ENCODE peak calls at places on chromosomes 3 and 15, in five cellular contexts. Q is IMR-90; E is GM23248; A is naive thymus-derived CD4-positive, alpha-beta T cell; B is SK-N-SH. Z is an unnamed sample.

GRCh38 chr15:59251001-59251845 is 44.6 kb downstream of the LDHAL6B start:
- DNase-seq in Q (no peak), E (no peak), A (no peak), B (no peak), Z (no peak)

GRCh38 chr15:60620707-60621106 is 141.8 kb upstream of the ICE2 start:
- DNase-seq in Q (peak; percentile 61), E (peak; percentile 68), A (no peak), B (no peak), Z (peak; percentile 34)

GRCh38 chr15:91922701-91923279 is 69.3 kb downstream of the SLCO3A1 start:
- DNase-seq in Q (no peak), E (no peak), A (no peak), B (no peak), Z (no peak)

GRCh38 chr15:101684384-101684783 is 32.2 kb upstream of the TM2D3 start:
- DNase-seq in Q (peak; percentile 82), E (peak; percentile 91), A (no peak), B (no peak), Z (no peak)

GRCh38 chr3:39346785-39347585 is 17.5 kb downstream of the CCR8 start:
- DNase-seq in Q (no peak), E (no peak), A (no peak), B (no peak), Z (no peak)

GRCh38 chr3:124620600-124621063 is 109.6 kb upstream of the UMPS start:
- DNase-seq in Q (peak; percentile 26), E (peak; percentile 6), A (peak; percentile 28), B (no peak), Z (peak; percentile 25)

GRCh38 chr15:65054333-65055200 is 9.4 kb downstream of the SLC51B start:
- DNase-seq in Q (peak; percentile 68), E (peak; percentile 82), A (peak; percentile 58), B (peak; percentile 92), Z (peak; percentile 92)

GRCh38 chr3:114389156-114389555 is 95.3 kb downstream of the TIGIT start:
- DNase-seq in Q (no peak), E (no peak), A (no peak), B (no peak), Z (no peak)

GRCh38 chr3:24048843-24049242 is 103.8 kb downstream of the NR1D2 start:
- DNase-seq in Q (no peak), E (peak; percentile 80), A (no peak), B (no peak), Z (no peak)

GRCh38 chr3:176087066-176087697 is 1110.1 kb downstream of the TBL1XR1 start:
- DNase-seq in Q (no peak), E (no peak), A (no peak), B (no peak), Z (no peak)

GRCh38 chr3:167733961-167734497 is 663 bp downstream of the PDCD10 start:
- DNase-seq in Q (peak; percentile 3), E (peak; percentile 58), A (no peak), B (no peak), Z (no peak)

GRCh38 chr3:186932281-186933181 is 2.2 kb downstream of the ST6GAL1 start:
- DNase-seq in Q (no peak), E (no peak), A (no peak), B (no peak), Z (no peak)

GRCh38 chr15:31328425-31328998 is 1.9 kb downstream of the KLF13 start:
- DNase-seq in Q (peak; percentile 49), E (peak; percentile 89), A (peak; percentile 83), B (peak; percentile 72), Z (peak; percentile 89)

GRCh38 chr3:11145888-11146287 is 8.4 kb upstream of the HRH1 start:
- DNase-seq in Q (peak; percentile 95), E (peak; percentile 84), A (no peak), B (no peak), Z (no peak)

GRCh38 chr3:182608876-182609275 is 184.4 kb upstream of the ATP11B start:
- DNase-seq in Q (no peak), E (no peak), A (no peak), B (peak; percentile 15), Z (no peak)

GRCh38 chr15:90706394-90707327 is 10.5 kb upstream of the BLM start:
- DNase-seq in Q (no peak), E (no peak), A (no peak), B (peak; percentile 55), Z (no peak)

GRCh38 chr3:99545941-99546580 is 92.3 kb upstream of the COL8A1 start:
- DNase-seq in Q (peak; percentile 45), E (no peak), A (no peak), B (no peak), Z (no peak)

GRCh38 chr3:192409838-192410683 is 317.3 kb downstream of the FGF12 start:
- DNase-seq in Q (no peak), E (peak; percentile 3), A (no peak), B (no peak), Z (peak; percentile 57)
- H3K4me3 ChIP-seq in Q (no peak overlapping the region), E (no peak overlapping the region), A (no peak overlapping the region), B (peak overlapping the region; percentile 17), Z (peak overlapping the region; percentile 79)

GRCh38 chr3:34646911-34647465 is 848.6 kb downstream of the PDCD6IP start:
- DNase-seq in Q (no peak), E (no peak), A (no peak), B (no peak), Z (no peak)
- H3K4me3 ChIP-seq in Q (no peak overlapping the region), E (no peak overlapping the region), A (no peak overlapping the region), B (no peak overlapping the region), Z (no peak overlapping the region)

GRCh38 chr3:2504912-2505311 is 406.2 kb downstream of the CNTN4 start:
- DNase-seq in Q (no peak), E (no peak), A (no peak), B (no peak), Z (no peak)

GRCh38 chr3:2514031-2514430 is 415.4 kb downstream of the CNTN4 start:
- DNase-seq in Q (no peak), E (no peak), A (no peak), B (no peak), Z (no peak)

GRCh38 chr3:2511356-2511755 is 412.7 kb downstream of the CNTN4 start:
- DNase-seq in Q (no peak), E (no peak), A (no peak), B (peak; percentile 33), Z (no peak)

DNA sequence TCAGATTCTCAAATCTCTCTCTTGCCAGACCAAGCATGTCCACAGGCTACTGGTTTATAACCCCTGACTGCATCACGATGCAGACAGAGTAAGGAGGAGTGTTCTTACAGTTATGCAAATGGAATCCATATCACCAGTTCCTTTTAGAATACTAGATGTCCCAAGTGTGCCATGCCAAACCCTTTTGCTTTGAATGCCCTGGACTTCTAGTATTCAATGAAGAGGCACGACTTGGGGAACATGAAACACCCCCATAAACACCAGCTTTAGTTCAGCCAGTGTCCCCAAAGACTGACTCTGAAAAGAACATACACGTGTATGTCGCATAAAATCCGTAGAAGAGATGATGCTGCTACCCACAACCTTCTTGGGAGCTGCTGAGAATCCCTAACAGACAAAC is 412.1 kb downstream of the CNTN4 start:
- DNase-seq in Q (no peak), E (no peak), A (no peak), B (peak; percentile 14), Z (no peak)
- H3K4me3 ChIP-seq in Q (no peak overlapping the region), E (no peak overlapping the region), A (no peak overlapping the region), B (peak overlapping the region; percentile 30), Z (no peak overlapping the region)

GRCh38 chr3:43692971-43693370 is 2.2 kb downstream of the ABHD5 start:
- DNase-seq in Q (no peak), E (no peak), A (no peak), B (no peak), Z (no peak)
- H3K4me3 ChIP-seq in Q (no peak overlapping the region), E (peak overlapping the region; percentile 5), A (no peak overlapping the region), B (no peak overlapping the region), Z (no peak overlapping the region)

DNA sequence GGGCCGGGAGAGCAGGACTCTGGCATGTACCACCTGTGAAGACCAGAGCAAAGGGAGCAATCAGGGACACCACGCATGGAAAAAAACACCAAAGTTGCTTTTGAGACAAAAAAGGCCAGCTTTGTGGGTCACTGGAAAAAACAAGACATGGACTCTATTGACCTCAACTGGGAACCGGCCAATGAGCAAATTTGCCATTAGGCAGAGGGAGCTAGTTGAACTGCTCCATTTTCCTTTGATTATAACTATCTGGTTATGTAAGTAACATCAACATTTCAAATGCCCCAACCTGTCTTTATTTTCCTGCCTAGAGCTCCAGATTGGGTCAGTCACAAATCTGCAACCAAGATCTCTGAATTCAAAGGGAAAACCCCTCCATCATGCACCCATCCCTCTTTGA is 86.0 kb downstream of the ZNF385D start:
- DNase-seq in Q (no peak), E (no peak), A (no peak), B (no peak), Z (no peak)
- H3K4me3 ChIP-seq in Q (no peak overlapping the region), E (no peak overlapping the region), A (no peak overlapping the region), B (no peak overlapping the region), Z (no peak overlapping the region)

DNA sequence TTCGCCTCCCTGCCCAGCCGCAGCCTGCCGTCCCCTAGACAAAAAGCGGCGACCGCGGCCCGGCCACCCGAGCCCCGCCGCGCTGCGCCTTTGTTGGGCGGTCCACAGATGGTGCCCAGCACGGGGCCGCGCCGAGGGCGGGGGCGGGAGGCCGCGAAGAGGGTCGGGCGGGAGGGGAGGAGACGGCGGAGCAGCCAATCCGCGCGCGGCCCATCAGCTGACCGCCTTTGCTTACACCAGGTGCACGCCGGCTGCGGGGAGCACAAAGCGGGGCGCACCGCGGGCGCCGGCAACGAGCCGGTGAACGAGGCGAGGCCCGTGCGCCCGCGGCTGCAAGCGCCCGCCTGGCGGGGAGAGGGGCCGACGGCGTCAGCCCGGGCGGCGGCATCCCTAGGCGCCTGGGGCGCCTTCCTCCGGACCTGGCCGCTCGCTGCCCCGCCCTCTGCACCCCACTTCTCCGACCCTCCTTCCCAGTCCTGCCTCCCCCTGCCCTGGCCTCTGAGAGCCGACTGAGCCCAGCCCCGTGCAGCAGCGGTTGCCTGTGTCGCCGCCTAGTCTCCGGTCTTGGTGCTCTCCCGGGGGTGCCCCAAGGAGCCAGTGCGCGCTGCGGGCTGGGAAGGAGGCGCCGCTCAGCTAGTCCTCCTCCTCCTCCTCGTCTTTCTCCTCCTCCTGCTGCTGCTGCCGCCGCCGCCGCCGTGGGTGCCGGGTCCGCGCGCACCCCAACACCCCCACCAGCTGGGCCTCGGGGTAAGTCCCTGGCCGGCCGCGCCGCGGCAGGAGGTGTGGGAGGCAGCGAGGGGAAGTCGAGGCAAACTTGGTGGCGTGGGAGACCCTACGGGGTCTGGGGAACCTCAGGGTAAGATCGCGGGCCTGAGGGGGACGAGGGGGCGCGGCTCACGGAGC is at the start of gene LRRN1:
- DNase-seq in Q (no peak), E (peak; percentile 22), A (peak; percentile 38), B (peak; percentile 95), Z (peak; percentile 98)
- H3K4me3 ChIP-seq in Q (peak within 1 kb of the TSS; percentile 24), E (peak within 1 kb of the TSS; percentile 43), A (peak within 1 kb of the TSS; percentile 61), B (peak within 1 kb of the TSS; percentile 54), Z (peak within 1 kb of the TSS; percentile 87)

Z was measured in H7.